ENCODE peak calls at places on chromosomes 4 and X, in four cellular contexts. V, Z, Y and X are unnamed samples.

GRCh38 chrX:51144828-51145442 is 187.7 kb upstream of the NUDT10 start:
- DNase-seq in V (peak; percentile 37), Z (no peak), Y (peak; percentile 16), X (no peak)

GRCh38 chrX:84248226-84248625 is 60.2 kb upstream of the RPS6KA6 start:
- DNase-seq in V (peak; percentile 73), Z (no peak), Y (no peak), X (no peak)

GRCh38 chr4:40057540-40058091 is 966 bp downstream of the N4BP2 start:
- DNase-seq in V (peak; percentile 97), Z (peak; percentile 47), Y (peak; percentile 41), X (peak; percentile 85)

GRCh38 chr4:15920723-15921591 is 17.6 kb downstream of the FGFBP1 start:
- DNase-seq in V (peak; percentile 94), Z (no peak), Y (no peak), X (peak; percentile 63)

GRCh38 chrX:4909245-4909830 is 1195.9 kb upstream of the PRKX start:
- DNase-seq in V (no peak), Z (no peak), Y (no peak), X (no peak)

GRCh38 chr4:168651374-168651773 is 154.5 kb downstream of the PALLD start:
- DNase-seq in V (no peak), Z (no peak), Y (no peak), X (no peak)

GRCh38 chrX:10741003-10741402 is 120.6 kb upstream of the MID1 start:
- DNase-seq in V (no peak), Z (no peak), Y (no peak), X (no peak)

GRCh38 chrX:54430519-54430918 is 9.7 kb upstream of the TSR2 start:
- DNase-seq in V (no peak), Z (no peak), Y (no peak), X (no peak)

GRCh38 chr4:77074961-77075855 is 581 bp downstream of the CCNI start:
- DNase-seq in V (peak; percentile 78), Z (peak; percentile 70), Y (peak; percentile 48), X (peak; percentile 33)

GRCh38 chr4:113844369-113844768 is 82.8 kb upstream of the CAMK2D start:
- DNase-seq in V (no peak), Z (no peak), Y (no peak), X (no peak)

GRCh38 chrX:11755724-11756123 is 2.3 kb upstream of the MSL3 start:
- DNase-seq in V (no peak), Z (no peak), Y (no peak), X (no peak)

GRCh38 chr4:39521253-39521908 is 5.9 kb downstream of the UGDH start:
- DNase-seq in V (peak; percentile 88), Z (no peak), Y (no peak), X (no peak)

GRCh38 chr4:147833254-147833653 is 101.4 kb downstream of the ARHGAP10 start:
- DNase-seq in V (peak; percentile 55), Z (no peak), Y (no peak), X (no peak)

GRCh38 chr4:141346144-141346543 is 125.4 kb downstream of the ZNF330 start:
- DNase-seq in V (peak; percentile 83), Z (no peak), Y (no peak), X (no peak)

GRCh38 chr4:142530724-142531123 is 315.4 kb downstream of the INPP4B start:
- DNase-seq in V (no peak), Z (no peak), Y (no peak), X (no peak)

GRCh38 chr4:145740796-145741195 is 60.9 kb downstream of the C4orf51 start:
- DNase-seq in V (no peak), Z (no peak), Y (no peak), X (no peak)

GRCh38 chr4:48779095-48779997 is 733 bp downstream of the FRYL start:
- DNase-seq in V (peak; percentile 83), Z (peak; percentile 61), Y (peak; percentile 48), X (peak; percentile 27)

GRCh38 chr4:1053080-1053661 is 41.7 kb downstream of the FGFRL1 start:
- DNase-seq in V (peak; percentile 90), Z (no peak), Y (no peak), X (no peak)

GRCh38 chr4:156941940-156942548 is 29.6 kb downstream of the PDGFC start:
- DNase-seq in V (no peak), Z (no peak), Y (no peak), X (peak; percentile 15)

GRCh38 chr4:337932-338758 is 531 bp downstream of the ZNF141 start:
- DNase-seq in V (peak; percentile 68), Z (no peak), Y (peak; percentile 40), X (no peak)

GRCh38 chrX:150018931-150019331 is 80.6 kb upstream of the EOLA2 start:
- DNase-seq in V (peak; percentile 22), Z (no peak), Y (no peak), X (no peak)

GRCh38 chrX:13851996-13852695 is 35.3 kb upstream of the GPM6B start:
- DNase-seq in V (no peak), Z (no peak), Y (no peak), X (no peak)

GRCh38 chr4:189600598-189601435 is 339.9 kb upstream of the FRG1 start:
- DNase-seq in V (no peak), Z (no peak), Y (no peak), X (no peak)

GRCh38 chr4:61200991-61201526 is 933 bp downstream of the ADGRL3 start:
- DNase-seq in V (peak; percentile 13), Z (no peak), Y (no peak), X (no peak)

GRCh38 chrX:97446298-97446882 is 562.7 kb downstream of the RPA4 start:
- DNase-seq in V (peak; percentile 13), Z (no peak), Y (no peak), X (no peak)

GRCh38 chr4:3013839-3014350 is 50.5 kb downstream of the GRK4 start:
- DNase-seq in V (no peak), Z (no peak), Y (no peak), X (no peak)